ENCODE peak calls at places on chromosomes 4 and X, in seven cellular contexts. J is DND-41, X is endothelial cell of umbilical vein, A is heart left ventricle, P is suprapubic skin, V is ovary, B is prostate gland. W is an unnamed sample. For H3K4me1, the result is how much of the 10 kb centered on the place peaks cover.

GRCh38 chrX:69232945-69233344 is 67.7 kb upstream of the PJA1 start:
- DNase-seq in J (no peak), X (no peak), A (no peak), P (no peak), V (no peak), B (no peak), W (peak)

GRCh38 chrX:23792861-23793553 is 10.0 kb downstream of the SAT1 start:
- DNase-seq in J (no peak), X (peak), A (no peak), P (no peak), V (no peak), B (no peak), W (no peak)

GRCh38 chr4:103482893-103483292 is 236.9 kb downstream of the TACR3 start:
- DNase-seq in J (no peak), X (no peak), A (no peak), P (no peak), V (no peak), B (no peak), W (no peak)

GRCh38 chr4:76459291-76459723 is 24.3 kb downstream of the SHROOM3 start:
- DNase-seq in J (no peak), X (peak), A (no peak), P (no peak), V (no peak), B (no peak), W (no peak)

GRCh38 chrX:56800801-56801200 is 71.8 kb downstream of the NBDY start:
- DNase-seq in J (no peak), X (no peak), A (no peak), P (peak), V (no peak), B (no peak), W (peak)

GRCh38 chrX:95505721-95506120 is 1178.9 kb upstream of the DIAPH2 start:
- DNase-seq in J (no peak), X (no peak), A (no peak), P (no peak), V (no peak), B (no peak), W (no peak)

GRCh38 chr4:16508968-16509367 is 282.7 kb upstream of the TAPT1 start:
- DNase-seq in J (peak), X (no peak), A (no peak), P (no peak), V (no peak), B (no peak), W (no peak)

GRCh38 chr4:165299399-165300060 is 27.9 kb upstream of the MSMO1 start:
- DNase-seq in J (no peak), X (no peak), A (no peak), P (no peak), V (no peak), B (no peak), W (no peak)

GRCh38 chr4:23369331-23369730 is 520.5 kb downstream of the PPARGC1A start:
- DNase-seq in J (no peak), X (no peak), A (peak), P (no peak), V (no peak), B (no peak), W (no peak)

GRCh38 chrX:50442426-50443116 is 28.1 kb downstream of the DGKK start:
- DNase-seq in J (no peak), X (no peak), A (no peak), P (no peak), V (no peak), B (no peak), W (no peak)

GRCh38 chr4:23737571-23737970 is 152.3 kb downstream of the PPARGC1A start:
- DNase-seq in J (no peak), X (no peak), A (no peak), P (no peak), V (no peak), B (no peak), W (no peak)

GRCh38 chr4:93897559-93897958 is 69.0 kb downstream of the ATOH1 start:
- DNase-seq in J (no peak), X (peak), A (no peak), P (no peak), V (no peak), B (no peak), W (no peak)

GRCh38 chr4:140071806-140072205 is 82.2 kb downstream of the MAML3 start:
- DNase-seq in J (peak), X (no peak), A (peak), P (no peak), V (no peak), B (no peak), W (peak)

GRCh38 chr4:52984469-52984868 is 122.4 kb downstream of the RASL11B start:
- DNase-seq in J (no peak), X (no peak), A (no peak), P (no peak), V (no peak), B (no peak), W (no peak)

GRCh38 chr4:47061435-47061834 is 30.1 kb downstream of the GABRB1 start:
- DNase-seq in J (no peak), X (no peak), A (no peak), P (no peak), V (no peak), B (no peak), W (no peak)

DNA sequence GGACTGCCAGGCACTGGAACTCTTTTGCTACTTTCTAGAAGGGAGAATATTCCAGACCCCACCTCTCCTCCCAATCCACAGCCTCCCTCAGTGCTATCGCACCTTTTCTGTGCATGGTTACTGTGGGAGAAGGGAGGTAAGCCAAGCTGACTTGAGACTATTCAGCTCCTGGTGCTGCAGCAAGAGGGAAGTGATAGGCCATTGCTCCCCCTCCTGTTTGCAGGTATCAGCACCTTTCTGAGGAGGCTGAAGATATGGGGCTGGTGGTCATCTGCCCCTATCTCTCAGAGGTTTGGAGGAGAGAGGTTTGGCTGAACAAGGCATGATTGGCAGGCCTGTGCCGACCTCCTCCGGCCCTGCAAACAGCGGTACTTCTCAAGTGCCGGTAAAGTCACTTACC is 103.3 kb upstream of the GATB start:
- DNase-seq in J (no peak), X (no peak), A (no peak), P (no peak), V (no peak), B (no peak), W (no peak)
- H3K4me1 ChIP-seq in J (under half), X (under half), A (under half), P (under half), V (under half), B (under half), W (under half)

DNA sequence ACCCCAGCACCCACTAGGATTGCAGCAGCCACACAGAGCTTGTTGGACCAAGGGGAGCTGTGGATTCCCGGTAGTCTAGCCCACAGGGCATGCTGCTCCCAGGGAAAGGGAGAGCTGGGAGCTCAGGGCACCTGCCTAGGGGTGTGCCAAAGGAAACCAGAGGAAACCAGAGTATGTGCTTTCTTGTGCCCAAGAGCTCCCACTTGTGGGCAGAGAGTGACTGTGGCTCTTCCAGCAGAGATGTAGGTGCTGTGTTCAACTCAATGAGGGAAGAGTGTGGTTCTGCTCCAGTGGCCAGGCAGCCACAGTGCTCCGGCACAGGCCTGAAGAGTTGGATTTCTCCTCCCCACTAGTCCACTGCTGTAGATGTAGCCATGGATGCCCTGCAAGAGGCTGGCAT is 1050.0 kb upstream of the INTU start:
- DNase-seq in J (no peak), X (no peak), A (no peak), P (no peak), V (no peak), B (no peak), W (no peak)
- TF ChIP-seq CTCF in J (no peak), X (no peak), A (no peak), P (no peak), V (no peak), B (no peak), W (no peak)

GRCh38 chr4:143375326-143376073 is 38.8 kb downstream of the GAB1 start:
- DNase-seq in J (peak), X (peak), A (peak), P (no peak), V (no peak), B (no peak), W (no peak)

GRCh38 chr4:143380651-143381050 is 44.0 kb downstream of the GAB1 start:
- DNase-seq in J (no peak), X (no peak), A (no peak), P (no peak), V (no peak), B (no peak), W (no peak)

GRCh38 chr4:143381171-143382118 is 44.8 kb downstream of the GAB1 start:
- DNase-seq in J (no peak), X (peak), A (peak), P (peak), V (peak), B (peak), W (no peak)

GRCh38 chr4:143374771-143375170 is 38.1 kb downstream of the GAB1 start:
- DNase-seq in J (no peak), X (no peak), A (no peak), P (no peak), V (no peak), B (no peak), W (no peak)

DNA sequence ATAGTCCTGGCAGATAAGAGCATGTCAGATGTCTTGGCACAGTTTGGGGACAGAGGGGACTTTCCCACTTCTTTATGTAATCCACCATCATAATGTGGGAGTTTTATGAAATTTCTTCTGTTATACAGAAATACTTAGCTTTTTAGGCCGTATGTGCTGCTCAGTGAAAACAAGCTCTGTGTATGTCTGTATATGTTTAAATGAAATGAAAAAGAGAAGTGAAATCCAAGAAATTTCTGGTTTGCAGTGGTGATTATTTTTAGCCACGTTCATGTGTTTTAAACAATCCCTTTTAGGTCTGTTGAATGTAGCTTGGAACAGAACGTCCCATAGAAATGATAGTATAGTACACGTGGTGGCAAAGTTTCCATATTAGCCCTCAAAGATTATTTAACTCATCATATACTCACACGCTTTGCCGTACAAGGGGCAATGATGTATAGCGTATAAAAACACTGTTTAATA is 41.0 kb downstream of the GAB1 start:
- DNase-seq in J (no peak), X (no peak), A (no peak), P (no peak), V (no peak), B (no peak), W (no peak)
- H3K4me1 ChIP-seq in J (under half), X (under half), A (half or more), P (half or more), V (under half), B (under half), W (under half)

GRCh38 chr4:91909963-91910362 is 393.8 kb upstream of the GRID2 start:
- DNase-seq in J (no peak), X (peak), A (no peak), P (no peak), V (no peak), B (no peak), W (no peak)

GRCh38 chr4:91904556-91904955 is 399.2 kb upstream of the GRID2 start:
- DNase-seq in J (no peak), X (no peak), A (no peak), P (no peak), V (no peak), B (no peak), W (no peak)
- TF ChIP-seq CTCF in J (no peak), X (no peak), A (no peak), P (no peak), V (no peak), B (no peak), W (no peak)

W was measured in CD8-positive, alpha-beta T cell.